ENCODE peak calls at places on chromosomes 2 and 18, in five cellular contexts. One of them, this sample, is unnamed.
A peak's percentile ranks its signal among the peaks of the same experiment; 100 is the strongest.

GRCh38 chr2:19256239-19256638 is 102.2 kb downstream of the OSR1 start:
- DNase-seq in mucosa of descending colon: no peak
- DNase-seq in lower lobe of right lung: no peak
- DNase-seq in A549: no peak
- DNase-seq in stomach: no peak
- DNase-seq in this sample: peak; percentile 83

GRCh38 chr2:74814102-74814501 is 19.8 kb upstream of the HK2 start:
- DNase-seq in mucosa of descending colon: no peak
- DNase-seq in lower lobe of right lung: no peak
- DNase-seq in A549: no peak
- DNase-seq in stomach: no peak
- DNase-seq in this sample: no peak

GRCh38 chr2:218959141-218959731 is at the start of gene CDK5R2:
- DNase-seq in mucosa of descending colon: peak; percentile 82
- DNase-seq in lower lobe of right lung: peak; percentile 70
- DNase-seq in A549: peak; percentile 97
- DNase-seq in stomach: peak; percentile 65
- DNase-seq in this sample: peak; percentile 46

GRCh38 chr2:55776479-55776878 is 82.8 kb upstream of the PNPT1 start:
- DNase-seq in mucosa of descending colon: no peak
- DNase-seq in lower lobe of right lung: no peak
- DNase-seq in A549: no peak
- DNase-seq in stomach: no peak
- DNase-seq in this sample: no peak

GRCh38 chr2:73963385-73964120 is 21.2 kb upstream of the TET3 start:
- DNase-seq in mucosa of descending colon: no peak
- DNase-seq in lower lobe of right lung: no peak
- DNase-seq in A549: no peak
- DNase-seq in stomach: no peak
- DNase-seq in this sample: no peak

GRCh38 chr2:111168528-111168929 is 47.8 kb downstream of the BCL2L11 start:
- DNase-seq in mucosa of descending colon: no peak
- DNase-seq in lower lobe of right lung: no peak
- DNase-seq in A549: peak; percentile 58
- DNase-seq in stomach: peak; percentile 67
- DNase-seq in this sample: peak; percentile 35

GRCh38 chr2:222288590-222289279 is 10.1 kb downstream of the PAX3 start:
- DNase-seq in mucosa of descending colon: no peak
- DNase-seq in lower lobe of right lung: no peak
- DNase-seq in A549: no peak
- DNase-seq in stomach: no peak
- DNase-seq in this sample: no peak

GRCh38 chr2:37388074-37388473 is 43.6 kb downstream of the QPCT start:
- DNase-seq in mucosa of descending colon: no peak
- DNase-seq in lower lobe of right lung: no peak
- DNase-seq in A549: no peak
- DNase-seq in stomach: no peak
- DNase-seq in this sample: no peak

GRCh38 chr18:63237911-63238710 is 81.5 kb downstream of the BCL2 start:
- DNase-seq in mucosa of descending colon: no peak
- DNase-seq in lower lobe of right lung: no peak
- DNase-seq in A549: peak; percentile 37
- DNase-seq in stomach: no peak
- DNase-seq in this sample: peak; percentile 44

GRCh38 chr2:240238786-240239185 is 98.3 kb upstream of the OTOS start:
- DNase-seq in mucosa of descending colon: no peak
- DNase-seq in lower lobe of right lung: no peak
- DNase-seq in A549: no peak
- DNase-seq in stomach: peak; percentile 2
- DNase-seq in this sample: no peak

GRCh38 chr18:41073372-41073954 is 881.6 kb upstream of the PIK3C3 start:
- DNase-seq in mucosa of descending colon: no peak
- DNase-seq in lower lobe of right lung: no peak
- DNase-seq in A549: no peak
- DNase-seq in stomach: no peak
- DNase-seq in this sample: peak; percentile 4

GRCh38 chr2:95204396-95204795 is 2.9 kb upstream of the ZNF892 start:
- DNase-seq in mucosa of descending colon: no peak
- DNase-seq in lower lobe of right lung: no peak
- DNase-seq in A549: no peak
- DNase-seq in stomach: no peak
- DNase-seq in this sample: no peak

GRCh38 chr2:95208101-95208500 is 780 bp downstream of the ZNF892 start:
- DNase-seq in mucosa of descending colon: no peak
- DNase-seq in lower lobe of right lung: no peak
- DNase-seq in A549: no peak
- DNase-seq in stomach: no peak
- DNase-seq in this sample: no peak

GRCh38 chr2:95203911-95204310 is 3.4 kb upstream of the ZNF892 start:
- DNase-seq in mucosa of descending colon: no peak
- DNase-seq in lower lobe of right lung: no peak
- DNase-seq in A549: no peak
- DNase-seq in stomach: no peak
- DNase-seq in this sample: no peak

GRCh38 chr2:95206086-95206485 is 1.2 kb upstream of the ZNF892 start:
- DNase-seq in mucosa of descending colon: no peak
- DNase-seq in lower lobe of right lung: no peak
- DNase-seq in A549: no peak
- DNase-seq in stomach: no peak
- DNase-seq in this sample: no peak

DNA sequence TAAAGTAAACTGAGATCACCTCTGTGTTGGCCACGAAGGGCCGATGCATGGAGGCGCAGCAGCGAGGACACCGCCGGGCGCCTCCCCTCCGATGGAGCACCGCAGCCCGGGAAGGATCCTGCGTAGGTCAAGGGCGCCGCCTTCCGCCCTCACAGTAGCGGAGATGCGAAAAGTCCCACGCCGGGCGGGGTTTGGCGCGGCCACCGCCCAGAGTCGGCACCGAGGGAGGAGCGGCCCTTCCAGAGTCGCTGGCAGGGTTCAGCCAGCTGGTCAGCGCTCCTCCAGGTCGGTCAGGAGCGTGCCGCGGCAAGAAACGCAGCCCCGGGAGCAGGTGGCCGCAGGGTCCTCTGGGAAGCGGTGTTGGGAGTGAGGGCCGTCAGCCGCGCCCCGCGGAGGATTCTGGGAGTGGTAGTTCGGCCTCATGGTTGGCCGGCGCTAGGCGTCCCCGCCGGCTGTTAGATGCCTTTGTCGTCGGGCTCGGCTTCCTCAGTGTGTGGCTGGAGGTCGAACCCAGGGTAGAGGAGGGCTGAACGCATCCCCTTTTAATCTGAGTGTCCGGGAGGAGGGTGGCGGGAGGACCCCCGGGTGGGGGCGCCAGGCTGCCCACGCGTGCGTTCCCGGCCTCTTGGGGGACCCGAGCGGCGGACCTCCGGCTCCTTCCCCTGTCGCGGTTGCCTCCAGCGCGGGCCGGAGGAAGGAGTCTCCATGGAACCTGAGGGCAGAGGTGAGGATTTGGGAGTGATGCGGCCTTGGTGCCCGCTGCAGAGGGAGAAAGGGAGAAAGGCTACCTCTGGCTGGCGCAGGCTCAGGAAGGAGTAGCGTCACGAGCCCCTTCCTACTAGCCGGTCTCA is at the start of gene ZNF892:
- DNase-seq in mucosa of descending colon: peak; percentile 93
- DNase-seq in lower lobe of right lung: peak; percentile 95
- DNase-seq in A549: peak; percentile 94
- DNase-seq in stomach: peak; percentile 92
- DNase-seq in this sample: peak; percentile 63
- H3K4me3 ChIP-seq in mucosa of descending colon: peak within 1 kb of the TSS; percentile 39
- H3K4me3 ChIP-seq in lower lobe of right lung: peak within 1 kb of the TSS; percentile 82
- H3K4me3 ChIP-seq in A549: peak within 1 kb of the TSS; percentile 46
- H3K4me3 ChIP-seq in stomach: peak within 1 kb of the TSS; percentile 81
- H3K4me3 ChIP-seq in this sample: peak within 1 kb of the TSS; percentile 65

GRCh38 chr2:149743842-149744468 is 156.4 kb upstream of the MMADHC start:
- DNase-seq in mucosa of descending colon: no peak
- DNase-seq in lower lobe of right lung: no peak
- DNase-seq in A549: no peak
- DNase-seq in stomach: no peak
- DNase-seq in this sample: peak; percentile 95
- TF ChIP-seq CTCF in mucosa of descending colon: no peak
- TF ChIP-seq CTCF in lower lobe of right lung: no peak
- TF ChIP-seq CTCF in A549: no peak
- TF ChIP-seq CTCF in stomach: no peak
- TF ChIP-seq CTCF in this sample: no peak

GRCh38 chr2:138012082-138012481 is 47.8 kb downstream of the HNMT start:
- DNase-seq in mucosa of descending colon: no peak
- DNase-seq in lower lobe of right lung: no peak
- DNase-seq in A549: no peak
- DNase-seq in stomach: no peak
- DNase-seq in this sample: no peak

GRCh38 chr2:138010890-138011289 is 46.6 kb downstream of the HNMT start:
- DNase-seq in mucosa of descending colon: no peak
- DNase-seq in lower lobe of right lung: no peak
- DNase-seq in A549: no peak
- DNase-seq in stomach: no peak
- DNase-seq in this sample: no peak

GRCh38 chr2:138003411-138003810 is 39.1 kb downstream of the HNMT start:
- DNase-seq in mucosa of descending colon: no peak
- DNase-seq in lower lobe of right lung: no peak
- DNase-seq in A549: no peak
- DNase-seq in stomach: no peak
- DNase-seq in this sample: no peak

GRCh38 chr2:138009622-138010021 is 45.3 kb downstream of the HNMT start:
- DNase-seq in mucosa of descending colon: no peak
- DNase-seq in lower lobe of right lung: no peak
- DNase-seq in A549: no peak
- DNase-seq in stomach: no peak
- DNase-seq in this sample: no peak

GRCh38 chr2:138007431-138007830 is 43.2 kb downstream of the HNMT start:
- DNase-seq in mucosa of descending colon: no peak
- DNase-seq in lower lobe of right lung: no peak
- DNase-seq in A549: no peak
- DNase-seq in stomach: no peak
- DNase-seq in this sample: no peak
- H3K4me3 ChIP-seq in mucosa of descending colon: no peak overlapping the region
- H3K4me3 ChIP-seq in lower lobe of right lung: no peak overlapping the region
- H3K4me3 ChIP-seq in A549: no peak overlapping the region
- H3K4me3 ChIP-seq in stomach: no peak overlapping the region
- H3K4me3 ChIP-seq in this sample: no peak overlapping the region

GRCh38 chr2:209547726-209548125 is 123.9 kb downstream of the MAP2 start:
- DNase-seq in mucosa of descending colon: no peak
- DNase-seq in lower lobe of right lung: no peak
- DNase-seq in A549: no peak
- DNase-seq in stomach: no peak
- DNase-seq in this sample: no peak
- TF ChIP-seq CTCF in mucosa of descending colon: no peak
- TF ChIP-seq CTCF in lower lobe of right lung: no peak
- TF ChIP-seq CTCF in A549: no peak
- TF ChIP-seq CTCF in stomach: no peak
- TF ChIP-seq CTCF in this sample: no peak

GRCh38 chr2:160635488-160635887 is 141.9 kb upstream of the RBMS1 start:
- DNase-seq in mucosa of descending colon: no peak
- DNase-seq in lower lobe of right lung: no peak
- DNase-seq in A549: no peak
- DNase-seq in stomach: no peak
- DNase-seq in this sample: no peak
- H3K4me3 ChIP-seq in mucosa of descending colon: no peak overlapping the region
- H3K4me3 ChIP-seq in lower lobe of right lung: no peak overlapping the region
- H3K4me3 ChIP-seq in A549: no peak overlapping the region
- H3K4me3 ChIP-seq in stomach: no peak overlapping the region
- H3K4me3 ChIP-seq in this sample: no peak overlapping the region

DNA sequence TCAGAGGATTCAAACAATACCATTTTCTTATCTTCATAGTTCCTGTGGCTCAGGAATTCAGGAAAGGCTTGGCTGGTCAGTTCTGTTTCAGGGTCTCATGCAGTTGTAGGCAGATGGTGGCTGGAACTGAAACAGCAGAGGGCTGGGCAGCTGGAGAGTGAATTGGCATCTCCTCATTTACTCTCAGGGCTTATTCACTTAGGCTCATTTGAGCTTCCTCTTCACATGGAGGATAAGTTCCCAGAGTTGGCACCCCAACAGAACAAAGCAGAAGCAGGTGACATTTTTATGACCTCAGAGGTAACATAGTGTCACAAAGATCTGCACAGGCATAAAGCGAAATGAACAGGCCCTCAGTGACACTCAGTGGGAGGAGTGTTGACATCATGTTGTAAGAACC is 66.1 kb downstream of the RBBP8 start:
- DNase-seq in mucosa of descending colon: no peak
- DNase-seq in lower lobe of right lung: no peak
- DNase-seq in A549: no peak
- DNase-seq in stomach: no peak
- DNase-seq in this sample: no peak
- TF ChIP-seq CTCF in mucosa of descending colon: no peak
- TF ChIP-seq CTCF in lower lobe of right lung: no peak
- TF ChIP-seq CTCF in A549: no peak
- TF ChIP-seq CTCF in stomach: no peak
- TF ChIP-seq CTCF in this sample: no peak

DNA sequence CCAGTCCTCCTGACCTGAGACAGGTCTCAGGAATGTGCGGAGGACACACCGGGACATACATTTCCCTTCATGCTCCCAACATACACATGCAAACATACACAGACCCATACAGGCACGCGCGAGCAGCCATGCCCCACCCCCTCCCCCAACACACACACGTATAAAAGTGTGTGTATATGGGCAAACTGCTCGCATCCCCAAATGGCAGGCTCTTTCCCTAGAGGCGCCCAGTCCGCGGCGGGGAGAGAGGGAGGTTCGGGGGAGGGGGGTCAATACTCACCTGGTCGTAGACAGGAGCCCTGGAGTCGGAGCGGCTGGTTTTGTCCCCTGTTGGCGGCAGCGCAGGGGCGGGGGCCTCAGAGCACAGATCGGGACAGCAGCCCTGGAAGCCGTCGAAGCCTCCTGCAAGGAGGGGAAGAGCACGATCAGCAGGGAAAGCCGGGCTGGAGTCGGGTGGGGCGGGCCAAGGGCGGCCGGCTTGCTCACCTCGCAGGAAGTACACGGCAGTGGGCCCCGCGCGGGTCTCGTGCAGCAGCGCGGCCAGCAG is 686 bp downstream of the DUSP2 start:
- DNase-seq in mucosa of descending colon: peak; percentile 74
- DNase-seq in lower lobe of right lung: peak; percentile 68
- DNase-seq in A549: no peak
- DNase-seq in stomach: no peak
- DNase-seq in this sample: no peak
- H3K4me3 ChIP-seq in mucosa of descending colon: peak overlapping the region; percentile 12
- H3K4me3 ChIP-seq in lower lobe of right lung: peak overlapping the region; percentile 64
- H3K4me3 ChIP-seq in A549: peak overlapping the region; percentile 45
- H3K4me3 ChIP-seq in stomach: peak overlapping the region; percentile 66
- H3K4me3 ChIP-seq in this sample: peak overlapping the region; percentile 96

This sample was measured in HFF-Myc.